ENCODE peak calls at places on chromosome 1, in four cellular contexts. A is stimulated activated CD4-positive, alpha-beta T cell treated with anti-CD3 and anti-CD28 coated beads, Interleukin-4, amount 100 ng/mL, for 24 hours; Q is fibroblast of mammary gland; P is RWPE1. N is an unnamed sample.

GRCh38 chr1:170927955-170928850 is 7.1 kb upstream of the MROH9 start:
- DNase-seq in A (no peak), Q (peak), P (peak), N (no peak)

GRCh38 chr1:86151427-86151826 is 5.1 kb downstream of the COL24A1 start:
- DNase-seq in P (no peak), A (no peak), Q (peak), N (no peak)

GRCh38 chr1:231844986-231845502 is 218.5 kb downstream of the DISC1 start:
- DNase-seq in Q (no peak), A (no peak), P (no peak), N (no peak)

GRCh38 chr1:37158113-37158749 is 123.9 kb upstream of the GRIK3 start:
- DNase-seq in P (no peak), Q (no peak), A (no peak), N (no peak)

GRCh38 chr1:236495359-236496120 is 28.2 kb upstream of the LGALS8 start:
- DNase-seq in A (no peak), P (no peak), Q (no peak), N (no peak)

GRCh38 chr1:41492341-41492848 is 7.9 kb upstream of the EDN2 start:
- DNase-seq in P (no peak), A (peak), Q (peak), N (peak)

GRCh38 chr1:161172349-161172748 is 5.0 kb downstream of the B4GALT3 start:
- DNase-seq in P (no peak), A (no peak), Q (no peak), N (no peak)

GRCh38 chr1:177571076-177571475 is 398.8 kb downstream of the SEC16B start:
- DNase-seq in Q (no peak), P (no peak), A (no peak), N (no peak)